ENCODE peak calls at places on chromosomes 11 and 22, in five cellular contexts. One of them, this sample, is unnamed. For H3K4me1, the result is how much of the 10 kb centered on the place peaks cover.

GRCh38 chr11:46858920-46859531 is 12.9 kb upstream of the CKAP5 start:
- DNase-seq in HCT116: no peak
- DNase-seq in PC-3: no peak
- DNase-seq in MM.1S: no peak
- DNase-seq in neural progenitor cell: no peak
- DNase-seq in this sample: no peak

GRCh38 chr22:46815132-46815531 is 52.7 kb downstream of the TBC1D22A start:
- DNase-seq in neural progenitor cell: no peak
- DNase-seq in MM.1S: no peak
- DNase-seq in HCT116: no peak
- DNase-seq in PC-3: no peak
- DNase-seq in this sample: no peak

GRCh38 chr11:45146072-45147016 is at the start of gene PRDM11:
- DNase-seq in neural progenitor cell: peak
- DNase-seq in HCT116: peak
- DNase-seq in PC-3: peak
- DNase-seq in MM.1S: peak
- DNase-seq in this sample: peak

GRCh38 chr22:30433773-30434172 is 8.2 kb downstream of the MTFP1 start:
- DNase-seq in HCT116: no peak
- DNase-seq in neural progenitor cell: no peak
- DNase-seq in MM.1S: no peak
- DNase-seq in PC-3: no peak
- DNase-seq in this sample: no peak

GRCh38 chr11:67410369-67410831 is 5.1 kb upstream of the CARNS1 start:
- DNase-seq in MM.1S: no peak
- DNase-seq in neural progenitor cell: no peak
- DNase-seq in HCT116: no peak
- DNase-seq in PC-3: no peak
- DNase-seq in this sample: no peak

GRCh38 chr11:8682219-8683114 is at the start of the genes RPL27A and TRIM66:
- DNase-seq in PC-3: peak
- DNase-seq in HCT116: peak
- DNase-seq in MM.1S: peak
- DNase-seq in neural progenitor cell: peak
- DNase-seq in this sample: peak

GRCh38 chr22:20551805-20552449 is 44.5 kb downstream of the MED15 start:
- DNase-seq in HCT116: no peak
- DNase-seq in PC-3: no peak
- DNase-seq in MM.1S: no peak
- DNase-seq in neural progenitor cell: no peak
- DNase-seq in this sample: no peak

GRCh38 chr11:40597546-40598113 is 861.8 kb downstream of the LRRC4C start:
- DNase-seq in PC-3: no peak
- DNase-seq in MM.1S: no peak
- DNase-seq in neural progenitor cell: no peak
- DNase-seq in HCT116: no peak
- DNase-seq in this sample: no peak

GRCh38 chr22:46795845-46796565 is 33.6 kb downstream of the TBC1D22A start:
- DNase-seq in neural progenitor cell: no peak
- DNase-seq in PC-3: no peak
- DNase-seq in HCT116: no peak
- DNase-seq in MM.1S: no peak
- DNase-seq in this sample: no peak

GRCh38 chr11:9405721-9406120 is 21.3 kb downstream of the IPO7 start:
- DNase-seq in HCT116: no peak
- DNase-seq in neural progenitor cell: no peak
- DNase-seq in PC-3: no peak
- DNase-seq in MM.1S: no peak
- DNase-seq in this sample: no peak

GRCh38 chr22:28017558-28017820 is 98.4 kb upstream of the PITPNB start:
- DNase-seq in PC-3: no peak
- DNase-seq in neural progenitor cell: no peak
- DNase-seq in HCT116: no peak
- DNase-seq in MM.1S: no peak
- DNase-seq in this sample: no peak

GRCh38 chr11:28152743-28153142 is 44.6 kb downstream of the METTL15 start:
- DNase-seq in HCT116: no peak
- DNase-seq in neural progenitor cell: no peak
- DNase-seq in PC-3: no peak
- DNase-seq in MM.1S: no peak
- DNase-seq in this sample: no peak

GRCh38 chr11:58992489-58992888 is 53.2 kb downstream of the GLYATL1 start:
- DNase-seq in HCT116: no peak
- DNase-seq in neural progenitor cell: no peak
- DNase-seq in MM.1S: no peak
- DNase-seq in PC-3: no peak
- DNase-seq in this sample: no peak

DNA sequence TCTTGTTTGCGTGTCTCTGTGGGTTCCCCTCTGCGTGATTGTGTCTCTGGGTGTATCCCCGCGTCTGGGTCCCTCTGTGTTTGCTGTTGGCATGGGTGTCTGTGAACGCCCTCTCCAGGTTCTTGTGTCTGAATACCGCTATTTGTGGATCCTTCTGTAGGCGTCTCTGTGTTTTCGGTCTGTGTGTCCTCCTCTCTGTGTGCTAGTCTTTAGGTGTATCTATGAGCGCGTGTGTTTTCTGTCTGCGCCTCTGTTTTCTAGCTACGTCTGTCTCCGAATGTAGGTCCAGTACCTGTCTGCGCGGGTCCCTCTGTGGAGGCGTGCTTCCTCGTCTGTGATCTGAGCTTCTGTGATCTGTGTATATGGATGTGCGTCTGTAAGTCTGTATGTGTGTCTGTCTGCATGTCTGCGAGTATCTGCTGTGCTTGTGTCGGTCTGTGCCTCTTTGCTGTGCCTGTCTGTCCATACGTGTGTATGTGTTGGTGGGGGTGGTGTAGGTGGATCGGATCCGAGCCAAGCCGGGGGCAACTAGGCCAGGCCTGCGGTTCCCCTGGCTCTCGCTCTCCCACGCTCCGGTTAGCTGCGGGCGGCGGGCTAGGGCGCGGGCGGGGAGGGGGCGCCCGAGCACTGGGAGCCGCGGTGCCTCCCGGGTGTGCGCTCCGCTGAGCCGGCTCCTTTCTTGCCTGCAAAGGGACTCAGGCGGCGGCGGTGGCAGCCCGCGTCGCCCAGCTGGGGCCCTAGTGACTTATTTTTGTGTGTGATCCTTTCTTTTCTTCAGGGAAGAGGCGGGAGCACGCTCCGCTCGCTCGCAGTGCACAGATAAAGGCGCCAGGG is 105.3 kb upstream of the E2F8 start:
- DNase-seq in PC-3: no peak
- DNase-seq in HCT116: no peak
- DNase-seq in neural progenitor cell: peak
- DNase-seq in MM.1S: peak
- DNase-seq in this sample: peak
- TF ChIP-seq EZH2 in PC-3: peak
- TF ChIP-seq EZH2 in HCT116: no peak
- TF ChIP-seq EZH2 in neural progenitor cell: peak
- TF ChIP-seq EZH2 in MM.1S: no peak
- TF ChIP-seq EZH2 in this sample: peak

GRCh38 chr11:1758611-1759150 is 5.0 kb downstream of the CTSD start:
- DNase-seq in neural progenitor cell: no peak
- DNase-seq in PC-3: no peak
- DNase-seq in MM.1S: no peak
- DNase-seq in HCT116: no peak
- DNase-seq in this sample: no peak
- H3K4me1 ChIP-seq in neural progenitor cell: under half
- H3K4me1 ChIP-seq in PC-3: under half
- H3K4me1 ChIP-seq in MM.1S: under half
- H3K4me1 ChIP-seq in HCT116: under half
- H3K4me1 ChIP-seq in this sample: under half

DNA sequence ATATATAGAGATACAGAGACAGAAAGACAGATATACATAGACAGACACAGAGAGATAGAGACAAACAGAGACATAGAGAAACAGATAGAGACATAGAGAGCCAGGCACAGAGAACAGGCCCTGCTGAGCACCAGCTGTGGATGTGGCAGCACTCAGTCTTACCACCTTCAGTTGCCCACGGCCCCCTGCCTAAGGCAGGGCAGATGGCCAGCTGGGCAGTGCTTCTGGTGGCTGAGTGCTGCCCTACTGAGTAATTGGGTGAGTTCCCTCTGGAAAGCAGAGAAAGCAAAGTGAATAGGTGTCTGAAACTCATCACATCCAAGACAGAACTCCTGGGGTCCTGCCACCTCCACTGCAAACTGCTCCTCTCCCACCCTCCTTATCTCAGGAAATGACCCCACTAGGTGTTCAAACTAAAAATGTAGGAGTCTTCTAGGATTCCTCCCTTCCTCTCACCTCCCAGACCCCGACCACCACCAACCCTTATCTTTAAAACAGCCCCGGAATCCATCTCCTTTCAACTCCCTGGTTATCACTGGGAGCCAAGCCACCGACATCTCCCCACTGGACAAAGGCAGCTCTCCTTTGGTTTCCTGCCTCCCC is 27.2 kb downstream of the SYN3 start:
- DNase-seq in neural progenitor cell: no peak
- DNase-seq in MM.1S: no peak
- DNase-seq in PC-3: no peak
- DNase-seq in HCT116: no peak
- DNase-seq in this sample: no peak
- TF ChIP-seq EZH2phosphoT487 in neural progenitor cell: no peak
- TF ChIP-seq EZH2phosphoT487 in MM.1S: no peak
- TF ChIP-seq EZH2phosphoT487 in PC-3: no peak
- TF ChIP-seq EZH2phosphoT487 in HCT116: no peak
- TF ChIP-seq EZH2phosphoT487 in this sample: no peak

GRCh38 chr11:61861634-61862033 is 29.7 kb downstream of the FADS3 start:
- DNase-seq in HCT116: no peak
- DNase-seq in MM.1S: no peak
- DNase-seq in PC-3: no peak
- DNase-seq in neural progenitor cell: no peak
- DNase-seq in this sample: no peak

GRCh38 chr11:61863548-61864081 is 27.7 kb downstream of the FADS3 start:
- DNase-seq in MM.1S: no peak
- DNase-seq in neural progenitor cell: no peak
- DNase-seq in HCT116: no peak
- DNase-seq in PC-3: no peak
- DNase-seq in this sample: no peak

GRCh38 chr11:61855939-61856730 is 28.0 kb downstream of the FADS2 start:
- DNase-seq in PC-3: no peak
- DNase-seq in HCT116: no peak
- DNase-seq in MM.1S: no peak
- DNase-seq in neural progenitor cell: no peak
- DNase-seq in this sample: no peak

GRCh38 chr11:61862714-61863547 is 28.4 kb downstream of the FADS3 start:
- DNase-seq in PC-3: no peak
- DNase-seq in HCT116: no peak
- DNase-seq in neural progenitor cell: no peak
- DNase-seq in MM.1S: no peak
- DNase-seq in this sample: no peak

DNA sequence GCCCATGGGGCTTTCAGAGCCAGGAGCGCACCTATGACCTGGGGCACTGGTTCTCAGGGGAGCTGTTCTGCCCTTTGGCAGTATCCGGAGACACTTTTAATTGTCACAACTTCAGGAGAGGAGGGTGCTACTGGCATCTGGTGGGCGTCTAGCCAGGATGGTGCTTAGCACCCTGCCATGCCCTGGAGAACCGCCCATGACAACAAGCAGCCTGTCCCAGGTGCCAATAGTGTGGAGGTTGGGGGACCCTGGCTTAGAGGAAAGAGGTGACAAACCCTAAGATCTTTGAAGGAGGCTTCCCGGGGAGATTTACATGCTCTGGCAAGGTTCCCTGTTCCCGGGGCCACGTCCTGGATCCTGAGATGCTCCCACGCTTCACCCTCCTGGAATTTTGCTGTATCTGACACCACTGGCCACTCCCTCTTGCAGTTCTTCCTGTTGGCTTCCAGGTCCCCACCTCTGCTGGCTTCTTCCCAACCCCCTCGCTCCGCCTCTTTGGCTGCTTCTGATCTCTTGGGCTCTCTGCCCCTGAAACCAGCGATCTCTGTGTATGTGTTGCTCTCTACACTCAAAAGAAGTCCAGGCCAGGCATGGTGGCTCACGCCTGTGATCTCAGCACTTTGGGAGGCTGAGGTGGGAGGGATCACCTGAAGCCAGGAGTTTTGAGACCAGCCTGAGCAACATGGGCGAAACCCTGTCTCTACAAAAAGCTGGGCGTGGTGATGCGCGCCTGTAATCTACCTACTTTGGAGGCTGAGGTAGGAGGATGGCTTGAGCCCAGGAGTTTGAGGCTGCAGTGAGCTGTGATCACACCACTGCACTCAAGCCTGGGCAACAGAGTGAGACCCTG is 31.1 kb downstream of the FADS3 start:
- DNase-seq in neural progenitor cell: no peak
- DNase-seq in HCT116: peak
- DNase-seq in PC-3: peak
- DNase-seq in MM.1S: no peak
- DNase-seq in this sample: no peak
- TF ChIP-seq EZH2 in neural progenitor cell: no peak
- TF ChIP-seq EZH2 in HCT116: no peak
- TF ChIP-seq EZH2 in PC-3: no peak
- TF ChIP-seq EZH2 in MM.1S: no peak
- TF ChIP-seq EZH2 in this sample: no peak

GRCh38 chr11:3890014-3890413 is 34.5 kb downstream of the STIM1 start:
- DNase-seq in neural progenitor cell: no peak
- DNase-seq in PC-3: no peak
- DNase-seq in MM.1S: no peak
- DNase-seq in HCT116: no peak
- DNase-seq in this sample: no peak
- H3K4me1 ChIP-seq in neural progenitor cell: under half
- H3K4me1 ChIP-seq in PC-3: under half
- H3K4me1 ChIP-seq in MM.1S: under half
- H3K4me1 ChIP-seq in HCT116: under half
- H3K4me1 ChIP-seq in this sample: under half

DNA sequence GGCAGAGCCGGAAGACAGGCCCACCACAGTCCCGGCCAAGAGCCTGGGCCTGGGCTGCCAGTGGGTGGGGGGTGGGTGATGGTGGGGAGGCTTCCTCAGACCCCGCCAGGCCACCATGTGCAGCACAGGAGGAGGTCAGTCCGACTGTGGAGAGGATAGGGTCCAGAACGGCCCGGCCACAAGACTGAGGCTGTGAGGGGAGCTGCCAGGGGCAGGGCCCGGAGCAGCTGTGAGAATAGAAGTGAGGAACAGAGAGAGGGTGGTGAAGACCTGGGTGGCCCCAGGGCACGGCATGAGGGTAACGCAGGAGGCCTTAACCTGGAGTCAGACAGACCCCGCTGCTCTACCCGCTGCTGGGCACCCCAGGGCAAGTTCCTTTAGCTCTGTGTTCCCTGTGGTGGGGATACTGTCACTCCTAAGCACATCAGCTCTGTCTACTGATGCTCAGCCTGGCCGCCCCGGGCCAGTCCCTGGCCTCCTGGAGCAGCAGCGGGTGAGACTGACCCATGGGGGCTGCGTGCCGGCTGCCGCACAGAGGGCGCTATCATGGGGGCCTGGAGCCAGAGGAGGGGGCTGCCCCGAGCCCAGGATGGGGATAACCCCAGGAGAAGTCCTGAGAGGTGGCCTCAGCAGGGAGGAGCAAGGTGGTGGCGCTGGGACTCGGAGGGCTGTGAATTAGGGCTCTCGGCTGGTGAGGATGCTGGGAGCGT is 1.7 kb downstream of the FERMT3 start:
- DNase-seq in MM.1S: no peak
- DNase-seq in PC-3: no peak
- DNase-seq in HCT116: no peak
- DNase-seq in neural progenitor cell: peak
- DNase-seq in this sample: no peak
- TF ChIP-seq EZH2phosphoT487 in MM.1S: no peak
- TF ChIP-seq EZH2phosphoT487 in PC-3: no peak
- TF ChIP-seq EZH2phosphoT487 in HCT116: no peak
- TF ChIP-seq EZH2phosphoT487 in neural progenitor cell: no peak
- TF ChIP-seq EZH2phosphoT487 in this sample: no peak

GRCh38 chr11:287821-288327 is 1.1 kb upstream of the PGGHG start:
- DNase-seq in neural progenitor cell: peak
- DNase-seq in PC-3: no peak
- DNase-seq in MM.1S: no peak
- DNase-seq in HCT116: no peak
- DNase-seq in this sample: no peak
- TF ChIP-seq EZH2 in neural progenitor cell: no peak
- TF ChIP-seq EZH2 in PC-3: no peak
- TF ChIP-seq EZH2 in MM.1S: no peak
- TF ChIP-seq EZH2 in HCT116: no peak
- TF ChIP-seq EZH2 in this sample: no peak

This sample was measured in GM23338.